ENCODE peak calls at places on chromosome 7, in five cellular contexts. I is MM.1S, J is substantia nigra, L is psoas muscle, N is AG04450. T is an unnamed sample.

GRCh38 chr7:86913709-86914108 is 145.7 kb downstream of the ELAPOR2 start:
- DNase-seq in L (no peak), N (no peak), I (no peak), J (no peak), T (no peak)

GRCh38 chr7:1536768-1537630 is 6.5 kb downstream of the MAFK start:
- DNase-seq in I (no peak), N (peak; percentile 98), J (peak; percentile 27), L (peak; percentile 95), T (peak; percentile 99)

GRCh38 chr7:111841596-111842209 is 279.4 kb upstream of the IMMP2L start:
- DNase-seq in L (no peak), I (no peak), N (no peak), J (no peak), T (no peak)

GRCh38 chr7:68063171-68063570 is 1066.5 kb downstream of the TYW1 start:
- DNase-seq in L (no peak), I (no peak), N (no peak), J (no peak), T (peak; percentile 29)

GRCh38 chr7:114860196-114860595 is 61.7 kb upstream of the MDFIC start:
- DNase-seq in N (no peak), J (no peak), I (no peak), L (no peak), T (no peak)

GRCh38 chr7:13921062-13921461 is 68.4 kb downstream of the ETV1 start:
- DNase-seq in L (no peak), N (no peak), J (no peak), I (no peak), T (no peak)

GRCh38 chr7:29806131-29806792 is at the start of gene WIPF3:
- DNase-seq in J (no peak), I (peak; percentile 33), N (no peak), L (peak; percentile 48), T (peak; percentile 16)

GRCh38 chr7:139660317-139661042 is 117.3 kb downstream of the HIPK2 start:
- DNase-seq in J (no peak), L (no peak), I (no peak), N (no peak), T (no peak)

GRCh38 chr7:151631968-151632749 is 112.5 kb upstream of the RHEB start:
- DNase-seq in N (peak; percentile 21), J (peak; percentile 71), L (peak; percentile 86), I (peak; percentile 95), T (peak; percentile 92)

GRCh38 chr7:129830949-129831348 is 121.8 kb downstream of the UBE2H start:
- DNase-seq in N (no peak), I (no peak), L (no peak), J (no peak), T (no peak)
- H3K27ac ChIP-seq in N (peak overlapping the region; percentile 97), I (no peak overlapping the region), L (peak overlapping the region; percentile 76), J (no peak overlapping the region), T (peak overlapping the region; percentile 84)

GRCh38 chr7:66185680-66186187 is 19.4 kb upstream of the TPST1 start:
- DNase-seq in J (no peak), I (no peak), N (no peak), L (no peak), T (no peak)
- H3K27ac ChIP-seq in J (no peak overlapping the region), I (no peak overlapping the region), N (no peak overlapping the region), L (no peak overlapping the region), T (no peak overlapping the region)

DNA sequence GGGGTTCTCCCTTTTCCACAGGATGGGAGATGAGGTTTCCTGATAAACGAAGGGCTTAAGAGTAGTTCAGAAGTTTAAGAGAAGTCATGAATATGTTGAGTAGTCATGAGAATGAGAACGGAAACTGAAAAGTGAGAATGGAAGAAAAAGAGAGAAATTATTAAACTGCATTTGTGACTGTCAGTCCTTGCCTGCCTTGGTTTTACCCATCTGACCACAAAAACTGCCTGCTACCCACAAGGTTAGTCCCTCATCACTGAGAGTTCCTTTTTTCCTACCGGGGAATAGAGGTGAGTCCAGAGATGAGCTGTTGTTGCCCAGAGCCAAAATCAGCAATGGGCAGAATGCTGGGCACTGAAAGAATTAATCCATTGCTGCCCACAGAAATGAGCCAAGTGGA is 174.1 kb upstream of the BET1 start:
- DNase-seq in L (no peak), N (no peak), I (peak; percentile 66), J (no peak), T (no peak)
- H3K27ac ChIP-seq in L (no peak overlapping the region), N (no peak overlapping the region), I (no peak overlapping the region), J (no peak overlapping the region), T (no peak overlapping the region)

GRCh38 chr7:110372685-110373084 is 718.2 kb upstream of the LRRN3 start:
- DNase-seq in N (no peak), L (no peak), J (no peak), I (peak; percentile 6), T (no peak)

GRCh38 chr7:110375068-110375467 is 715.9 kb upstream of the LRRN3 start:
- DNase-seq in L (no peak), N (no peak), J (no peak), I (no peak), T (no peak)

GRCh38 chr7:110371709-110372108 is 719.2 kb upstream of the LRRN3 start:
- DNase-seq in I (peak; percentile 2), J (no peak), L (no peak), N (no peak), T (no peak)

DNA sequence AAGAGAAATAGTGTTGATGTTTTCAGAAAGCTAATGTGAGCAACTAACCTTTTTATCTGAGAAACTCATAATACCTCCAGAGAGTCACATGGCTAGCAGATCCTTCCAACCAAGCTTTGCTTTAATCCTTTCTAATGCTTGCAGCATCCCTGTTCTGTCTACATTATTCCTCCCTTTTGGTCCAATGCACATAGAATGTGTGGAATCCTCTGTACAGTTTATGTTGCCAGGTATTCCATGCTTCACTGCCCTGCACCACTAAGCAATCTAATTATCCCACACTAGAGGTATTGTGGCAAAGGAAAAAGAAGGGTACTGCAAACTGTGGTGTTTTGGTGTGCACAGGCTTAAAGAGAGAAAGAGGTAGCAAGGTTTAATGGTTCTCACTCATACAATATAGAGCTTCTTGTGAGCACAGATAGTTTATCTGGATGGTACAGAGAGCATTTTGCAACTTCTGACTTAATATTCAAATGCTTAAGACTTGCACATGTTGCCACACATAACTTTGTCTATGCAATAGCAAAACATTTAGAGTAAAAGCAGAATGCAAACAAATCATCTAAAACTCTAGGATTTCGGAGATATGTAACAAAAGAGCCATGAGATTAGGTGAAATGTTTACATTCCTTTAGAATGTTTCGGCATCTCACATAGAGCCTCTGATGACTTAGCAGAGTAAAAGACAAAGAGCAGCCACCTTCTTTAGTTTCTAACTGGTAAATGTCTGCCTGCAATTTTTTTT is 717.2 kb upstream of the LRRN3 start:
- DNase-seq in N (peak; percentile 39), I (no peak), L (no peak), J (no peak), T (no peak)
- H3K27ac ChIP-seq in N (peak overlapping the region; percentile 82), I (no peak overlapping the region), L (no peak overlapping the region), J (no peak overlapping the region), T (no peak overlapping the region)

GRCh38 chr7:121676168-121676567 is 196.8 kb upstream of the PTPRZ1 start:
- DNase-seq in N (no peak), L (no peak), I (no peak), J (no peak), T (no peak)
- H3K27ac ChIP-seq in N (no peak overlapping the region), L (no peak overlapping the region), I (no peak overlapping the region), J (no peak overlapping the region), T (no peak overlapping the region)

GRCh38 chr7:134856141-134856540 is 76.7 kb downstream of the CALD1 start:
- DNase-seq in J (no peak), L (no peak), N (no peak), I (no peak), T (peak; percentile 23)

GRCh38 chr7:134857958-134858357 is 78.5 kb downstream of the CALD1 start:
- DNase-seq in L (no peak), J (no peak), N (no peak), I (no peak), T (no peak)

GRCh38 chr7:134855467-134855866 is 76.0 kb downstream of the CALD1 start:
- DNase-seq in J (no peak), I (no peak), L (no peak), N (no peak), T (no peak)

GRCh38 chr7:134854816-134855215 is 75.4 kb downstream of the CALD1 start:
- DNase-seq in I (no peak), L (no peak), N (no peak), J (no peak), T (no peak)

DNA sequence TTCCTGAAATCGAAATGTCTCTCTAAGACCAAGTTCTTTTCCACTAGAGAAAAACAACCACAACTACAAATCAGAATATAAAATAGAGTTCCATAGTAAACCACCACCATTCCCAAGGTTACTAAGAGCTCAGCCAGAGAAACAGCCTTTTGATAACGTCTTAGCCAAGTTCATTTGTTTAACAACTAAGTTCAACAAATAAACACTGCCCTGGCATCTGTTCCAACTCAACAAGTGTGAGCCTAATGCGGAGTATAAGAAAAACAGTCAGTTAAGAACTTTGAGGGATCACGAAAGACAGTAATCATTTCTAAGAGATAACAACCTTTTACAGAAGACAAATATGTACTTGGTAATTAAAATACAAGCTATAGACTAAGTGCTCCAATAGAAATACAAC is 77.3 kb downstream of the CALD1 start:
- DNase-seq in N (no peak), I (no peak), L (no peak), J (no peak), T (peak; percentile 21)
- H3K27ac ChIP-seq in N (no peak overlapping the region), I (no peak overlapping the region), L (peak overlapping the region; percentile 33), J (no peak overlapping the region), T (no peak overlapping the region)

GRCh38 chr7:22287412-22287811 is 69.5 kb downstream of the RAPGEF5 start:
- DNase-seq in J (no peak), L (no peak), I (no peak), N (no peak), T (no peak)
- H3K27ac ChIP-seq in J (no peak overlapping the region), L (no peak overlapping the region), I (no peak overlapping the region), N (no peak overlapping the region), T (no peak overlapping the region)

T was measured in cardiac muscle cell.